ENCODE peak calls at places on chromosomes 6 and 20, in four cellular contexts. I, D, Y and X are unnamed samples.

GRCh38 chr6:77368660-77369313 is 94.5 kb downstream of the HTR1B start:
- DNase-seq in Y (peak; percentile 68), D (no peak), I (no peak), X (no peak)

GRCh38 chr20:23050847-23051627 is 1.6 kb upstream of the THBD start:
- DNase-seq in D (no peak), I (peak; percentile 70), Y (peak; percentile 93), X (no peak)

GRCh38 chr6:13767121-13767794 is 47.1 kb downstream of the MCUR1 start:
- DNase-seq in I (no peak), D (no peak), Y (peak; percentile 54), X (no peak)

GRCh38 chr20:44433751-44434538 is 41.7 kb upstream of the TTPAL start:
- DNase-seq in D (no peak), Y (no peak), I (no peak), X (no peak)

GRCh38 chr20:2693286-2693995 is 861 bp downstream of the EBF4 start:
- DNase-seq in I (no peak), D (no peak), Y (peak; percentile 30), X (no peak)

GRCh38 chr6:36216559-36216958 is 20.0 kb downstream of the BRPF3 start:
- DNase-seq in Y (peak; percentile 40), D (no peak), I (peak; percentile 48), X (no peak)

GRCh38 chr6:22353036-22353560 is 56.3 kb upstream of the PRL start:
- DNase-seq in I (no peak), Y (peak; percentile 19), D (no peak), X (no peak)

GRCh38 chr6:142545147-142545546 is 243.3 kb downstream of the ADGRG6 start:
- DNase-seq in D (no peak), Y (no peak), I (no peak), X (no peak)

GRCh38 chr6:108698593-108699289 is 138.0 kb downstream of the FOXO3 start:
- DNase-seq in Y (no peak), D (no peak), I (no peak), X (no peak)

DNA sequence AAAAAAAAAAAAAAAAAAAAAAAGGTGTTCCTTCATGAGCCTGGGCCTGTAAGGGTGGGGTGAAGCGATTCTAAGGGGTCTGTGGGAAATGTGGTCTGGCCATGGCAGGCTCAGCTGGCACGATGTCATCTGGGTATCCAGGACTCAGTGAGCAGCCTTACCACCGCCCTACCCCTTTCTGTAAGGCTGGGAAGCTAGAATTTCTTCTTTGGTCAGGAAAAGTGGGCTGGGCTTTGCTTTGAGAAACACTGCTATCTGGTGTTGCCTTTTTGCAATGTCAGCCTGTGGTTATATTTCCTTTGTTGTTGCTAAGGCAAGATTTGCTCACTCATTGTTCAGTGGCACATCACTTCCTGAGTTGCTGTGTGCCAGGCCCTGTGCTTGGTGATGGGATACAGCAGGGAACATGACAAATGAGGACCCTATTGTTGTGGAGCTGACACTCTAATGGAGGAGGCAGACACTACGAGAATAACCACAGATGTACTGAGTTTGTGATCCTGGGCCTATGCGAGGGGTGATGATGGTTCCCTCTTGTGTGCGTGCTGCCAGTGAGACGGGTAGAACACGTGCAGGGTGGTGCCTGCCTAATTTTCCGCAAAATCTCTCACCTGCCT is 45.9 kb upstream of the ZNFX1 start:
- DNase-seq in I (peak; percentile 87), Y (peak; percentile 74), D (peak; percentile 52), X (no peak)
- H2AFZ ChIP-seq in I (peak overlapping the region; percentile 52), Y (peak overlapping the region; percentile 11), D (peak overlapping the region; percentile 66), X (peak overlapping the region; percentile 3)

DNA sequence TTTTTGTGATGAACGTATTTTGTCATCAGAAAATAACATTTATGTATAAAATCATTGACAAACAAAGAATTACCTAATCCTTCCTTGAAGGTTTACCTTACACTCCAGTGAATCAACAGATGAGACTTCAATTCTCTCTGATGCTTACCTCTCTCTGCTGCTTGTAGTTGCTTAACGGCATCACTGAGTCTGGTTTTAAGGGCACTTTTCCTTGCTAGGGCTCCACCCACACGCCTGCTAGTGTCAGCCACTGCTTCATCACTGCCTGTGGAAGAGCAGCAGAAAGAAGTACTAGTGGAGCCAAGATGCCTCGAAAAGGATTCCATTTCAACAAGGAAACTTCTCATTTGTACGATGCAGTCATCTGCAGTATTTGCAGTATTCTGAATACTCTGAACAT is 63.0 kb downstream of the FAM229B start:
- DNase-seq in D (no peak), I (no peak), Y (peak; percentile 50), X (no peak)
- H2AFZ ChIP-seq in D (no peak overlapping the region), I (no peak overlapping the region), Y (no peak overlapping the region), X (no peak overlapping the region)

DNA sequence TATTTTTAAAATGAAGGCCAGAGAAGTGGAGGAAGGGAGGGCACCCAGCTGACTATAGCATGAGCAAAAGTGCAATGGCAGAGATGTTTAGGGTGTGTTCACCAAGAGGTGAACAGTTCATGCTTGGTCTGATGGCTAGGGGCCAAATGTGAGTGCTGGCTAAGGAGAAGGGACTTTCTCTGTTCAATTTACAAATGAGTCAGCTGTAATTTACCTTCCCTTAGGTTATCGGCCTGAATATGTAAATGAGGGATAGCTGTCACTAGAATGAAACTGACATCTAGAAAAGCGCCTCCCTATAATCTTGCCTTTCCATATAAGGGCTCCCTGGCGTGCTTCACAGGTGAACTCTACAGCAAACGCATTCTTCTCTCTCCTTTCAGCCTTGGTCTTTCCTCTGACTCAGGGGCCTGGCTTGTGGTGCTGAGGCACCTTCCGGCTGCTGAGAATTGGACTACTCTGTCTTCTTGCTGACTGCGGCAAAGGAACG is 114.7 kb upstream of the BACH2 start:
- DNase-seq in Y (no peak), I (peak; percentile 93), D (no peak), X (peak; percentile 59)
- H2AFZ ChIP-seq in Y (no peak overlapping the region), I (peak overlapping the region; percentile 3), D (peak overlapping the region; percentile 14), X (no peak overlapping the region)

GRCh38 chr6:45714795-45715507 is 300.7 kb downstream of the CLIC5 start:
- DNase-seq in I (peak; percentile 89), Y (peak; percentile 86), D (peak; percentile 75), X (peak; percentile 48)
- H2AFZ ChIP-seq in I (peak overlapping the region; percentile 69), Y (no peak overlapping the region), D (no peak overlapping the region), X (no peak overlapping the region)

DNA sequence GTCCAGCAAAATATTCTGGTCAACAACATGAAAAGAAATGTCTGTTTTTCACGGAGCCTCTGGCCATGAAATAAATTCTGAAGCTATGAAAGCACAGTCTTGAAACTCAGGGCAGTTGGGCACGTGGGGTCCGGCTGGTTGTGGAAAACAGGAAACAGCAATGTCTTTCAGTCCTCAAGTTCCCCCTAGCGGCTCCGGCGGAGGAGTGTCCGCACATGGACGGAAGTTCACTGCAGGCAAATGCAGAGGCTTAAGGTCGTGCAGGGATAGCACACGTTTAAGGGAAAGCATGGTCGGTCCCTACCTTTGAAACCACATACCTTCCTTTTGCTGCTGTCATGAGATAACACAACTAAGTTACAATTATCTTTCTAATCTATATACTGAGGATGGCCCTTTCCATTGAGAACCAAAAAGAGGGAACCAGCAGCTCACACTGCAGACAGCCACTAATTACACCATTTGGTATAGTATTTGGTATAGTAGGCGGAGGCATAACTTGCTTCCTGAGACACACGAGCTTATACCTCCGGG is 52.5 kb upstream of the NFATC2 start:
- DNase-seq in D (peak; percentile 96), Y (peak; percentile 86), I (peak; percentile 91), X (peak; percentile 45)
- H2AFZ ChIP-seq in D (peak overlapping the region; percentile 97), Y (no peak overlapping the region), I (no peak overlapping the region), X (peak overlapping the region; percentile 67)